ENCODE peak calls at places on chromosome 10, in eight cellular contexts. F is progenitor cell of endocrine pancreas; M is stimulated activated naive B cell treated with anti-CD40 and anti-IgM and Interleukin-4, amounts not matched to agents 10 μg/mL and 1 μg/mL and 100 μg/mL, for 72 hours; C is endothelial cell; K is IMR-90; O is hippocampal formation; E is kidney; V is CD4-positive, CD25-positive, alpha-beta regulatory T cell. D is an unnamed sample.

GRCh38 chr10:11907914-11908313 is 84.8 kb downstream of the PROSER2 start:
- DNase-seq in O (no peak), E (no peak), C (no peak), F (no peak), K (no peak), M (no peak), V (no peak), D (no peak)

GRCh38 chr10:121188005-121188404 is 336.8 kb downstream of the WDR11 start:
- DNase-seq in E (no peak), K (no peak), M (no peak), F (no peak), V (no peak), O (peak; percentile 69), C (no peak), D (peak; percentile 36)

GRCh38 chr10:95277614-95278013 is 13.2 kb downstream of the PDLIM1 start:
- DNase-seq in V (no peak), E (no peak), C (no peak), K (no peak), O (no peak), F (no peak), M (no peak), D (no peak)

GRCh38 chr10:60208676-60209269 is 180.9 kb downstream of the ANK3 start:
- DNase-seq in V (no peak), M (no peak), K (peak; percentile 49), E (no peak), O (peak; percentile 76), C (no peak), F (no peak), D (no peak)

GRCh38 chr10:119190353-119190752 is 11.7 kb upstream of the PRDX3 start:
- DNase-seq in M (no peak), V (no peak), F (no peak), K (peak; percentile 99), C (no peak), E (no peak), O (no peak), D (no peak)

GRCh38 chr10:22308390-22308789 is 7.8 kb upstream of the COMMD3 start:
- DNase-seq in V (peak; percentile 7), K (peak; percentile 53), C (no peak), F (no peak), O (no peak), E (no peak), M (no peak), D (no peak)

GRCh38 chr10:14396441-14397048 is 65.8 kb upstream of the FRMD4A start:
- DNase-seq in K (no peak), F (no peak), M (no peak), C (no peak), E (no peak), V (no peak), O (no peak), D (no peak)

GRCh38 chr10:102796407-102797176 is 40.6 kb downstream of the CYP17A1 start:
- DNase-seq in F (no peak), V (no peak), C (no peak), E (peak; percentile 92), K (peak; percentile 41), M (peak; percentile 64), O (peak; percentile 77), D (peak; percentile 82)

GRCh38 chr10:118207470-118208007 is 134.6 kb downstream of the FAM204A start:
- DNase-seq in K (no peak), C (no peak), M (no peak), V (no peak), E (no peak), O (no peak), F (no peak), D (no peak)

GRCh38 chr10:71260622-71261325 is 48.4 kb downstream of the UNC5B start:
- DNase-seq in V (no peak), O (peak; percentile 58), K (peak; percentile 96), E (peak; percentile 73), C (no peak), F (no peak), M (no peak), D (peak; percentile 36)

GRCh38 chr10:42926831-42927230 is 144.2 kb downstream of the BMS1 start:
- DNase-seq in F (no peak), C (no peak), V (no peak), K (no peak), E (no peak), M (no peak), O (no peak), D (no peak)

GRCh38 chr10:71623098-71623985 is 96.2 kb downstream of the C10orf105 start:
- DNase-seq in E (no peak), K (peak; percentile 24), O (peak; percentile 42), M (no peak), V (no peak), C (peak; percentile 46), F (no peak), D (peak; percentile 61)

GRCh38 chr10:129741280-129741977 is 222.6 kb downstream of the EBF3 start:
- DNase-seq in E (peak; percentile 49), F (no peak), C (no peak), K (no peak), M (no peak), V (no peak), O (no peak), D (no peak)

GRCh38 chr10:266974-267425 is 131.7 kb downstream of the ZMYND11 start:
- DNase-seq in V (no peak), M (no peak), C (no peak), K (peak; percentile 51), O (no peak), E (no peak), F (no peak), D (no peak)

GRCh38 chr10:29412452-29413004 is 123.7 kb downstream of the LYZL1 start:
- DNase-seq in V (no peak), E (no peak), O (no peak), M (no peak), K (peak; percentile 16), C (no peak), F (no peak), D (no peak)

GRCh38 chr10:44684641-44685040 is 226.5 kb upstream of the TMEM72 start:
- DNase-seq in M (no peak), O (no peak), C (no peak), V (no peak), K (no peak), F (no peak), E (no peak), D (no peak)